ENCODE peak calls at places on chromosomes 13 and 19, in eight cellular contexts. J is small intestine; P is adipocyte; R is PC-9; M is BE2C; G is mucosa of descending colon; F is astrocyte; K is effector memory CD4-positive, alpha-beta T cell. Y is an unnamed sample.

GRCh38 chr13:96967248-96967745 is 27.0 kb downstream of the OXGR1 start:
- DNase-seq in J (no peak), P (peak; percentile 67), R (no peak), M (peak; percentile 27), G (no peak), F (no peak), K (no peak), Y (no peak)

GRCh38 chr13:40340368-40341085 is 325.9 kb downstream of the FOXO1 start:
- DNase-seq in J (no peak), P (no peak), R (no peak), M (no peak), G (no peak), F (peak; percentile 28), K (no peak), Y (no peak)

GRCh38 chr13:106277483-106278154 is 257.8 kb downstream of the EFNB2 start:
- DNase-seq in J (no peak), P (no peak), R (no peak), M (no peak), G (no peak), F (no peak), K (no peak), Y (no peak)

GRCh38 chr19:2327773-2328400 is 499 bp downstream of the LSM7 start:
- DNase-seq in J (peak; percentile 87), P (peak; percentile 82), R (peak; percentile 22), M (no peak), G (no peak), F (peak; percentile 88), K (peak; percentile 47), Y (peak; percentile 80)

GRCh38 chr19:38063921-38064320 is 156.9 kb downstream of the SIPA1L3 start:
- DNase-seq in J (no peak), P (no peak), R (no peak), M (no peak), G (no peak), F (no peak), K (no peak), Y (no peak)

GRCh38 chr13:110130431-110130830 is 176.5 kb downstream of the COL4A1 start:
- DNase-seq in J (no peak), P (no peak), R (no peak), M (no peak), G (no peak), F (no peak), K (no peak), Y (no peak)

GRCh38 chr13:75405976-75406703 is 75.8 kb downstream of the TBC1D4 start:
- DNase-seq in J (no peak), P (no peak), R (no peak), M (no peak), G (no peak), F (peak; percentile 8), K (no peak), Y (no peak)

GRCh38 chr13:71751074-71751473 is 115.9 kb downstream of the DACH1 start:
- DNase-seq in J (no peak), P (no peak), R (no peak), M (peak; percentile 22), G (no peak), F (no peak), K (no peak), Y (no peak)

GRCh38 chr19:48637948-48638830 is 1.0 kb upstream of the DBP start:
- DNase-seq in J (peak; percentile 90), P (peak; percentile 94), R (peak; percentile 83), M (peak; percentile 83), G (peak; percentile 80), F (peak; percentile 94), K (peak; percentile 80), Y (peak; percentile 59)

GRCh38 chr19:10535613-10536012 is 8.1 kb upstream of the ATG4D start:
- DNase-seq in J (no peak), P (no peak), R (no peak), M (no peak), G (no peak), F (no peak), K (no peak), Y (no peak)

GRCh38 chr19:58059003-58059671 is at the start of gene ZNF135:
- DNase-seq in J (peak; percentile 66), P (peak; percentile 78), R (no peak), M (peak; percentile 91), G (peak; percentile 88), F (peak; percentile 72), K (no peak), Y (no peak)

GRCh38 chr19:16343156-16343555 is 18.5 kb downstream of the KLF2 start:
- DNase-seq in J (no peak), P (no peak), R (no peak), M (no peak), G (no peak), F (no peak), K (no peak), Y (no peak)

GRCh38 chr13:99277629-99278028 is 19.4 kb upstream of the GPR18 start:
- DNase-seq in J (no peak), P (no peak), R (no peak), M (no peak), G (no peak), F (no peak), K (no peak), Y (peak; percentile 55)
- H3K4me1 ChIP-seq in J (no peaks in the 10 kb centered on the region), P (peaks cover 31% of the 10 kb centered on the region), R (no peaks in the 10 kb centered on the region), M (no peaks in the 10 kb centered on the region), G (peaks cover 15% of the 10 kb centered on the region), F (peaks cover 6% of the 10 kb centered on the region), K (peaks cover 58% of the 10 kb centered on the region), Y (peaks cover 8% of the 10 kb centered on the region)

GRCh38 chr19:29247051-29247450 is 34.1 kb upstream of the UQCRFS1 start:
- DNase-seq in J (no peak), P (no peak), R (no peak), M (no peak), G (no peak), F (no peak), K (no peak), Y (no peak)

GRCh38 chr19:29245221-29245620 is 32.3 kb upstream of the UQCRFS1 start:
- DNase-seq in J (no peak), P (no peak), R (no peak), M (no peak), G (no peak), F (no peak), K (no peak), Y (no peak)

GRCh38 chr19:29248332-29248844 is 35.4 kb upstream of the UQCRFS1 start:
- DNase-seq in J (no peak), P (no peak), R (no peak), M (no peak), G (no peak), F (no peak), K (no peak), Y (no peak)

GRCh38 chr19:29247912-29248311 is 35.0 kb upstream of the UQCRFS1 start:
- DNase-seq in J (no peak), P (peak; percentile 1), R (no peak), M (peak; percentile 23), G (no peak), F (no peak), K (no peak), Y (no peak)
- H3K36me3 ChIP-seq in J (no peaks in the 10 kb centered on the region), P (no peaks in the 10 kb centered on the region), R (no peaks in the 10 kb centered on the region), M (no peaks in the 10 kb centered on the region), G (no peaks in the 10 kb centered on the region), F (no peaks in the 10 kb centered on the region), K (no peaks in the 10 kb centered on the region), Y (no peaks in the 10 kb centered on the region)

GRCh38 chr19:28632357-28633076 is 580.4 kb downstream of the UQCRFS1 start:
- DNase-seq in J (no peak), P (no peak), R (no peak), M (no peak), G (no peak), F (no peak), K (no peak), Y (no peak)

GRCh38 chr19:28634031-28634328 is 579.0 kb downstream of the UQCRFS1 start:
- DNase-seq in J (no peak), P (no peak), R (no peak), M (no peak), G (no peak), F (no peak), K (no peak), Y (no peak)

GRCh38 chr19:28631931-28632330 is 581.0 kb downstream of the UQCRFS1 start:
- DNase-seq in J (no peak), P (no peak), R (no peak), M (no peak), G (no peak), F (no peak), K (no peak), Y (no peak)

GRCh38 chr19:28634837-28635236 is 578.1 kb downstream of the UQCRFS1 start:
- DNase-seq in J (no peak), P (no peak), R (no peak), M (no peak), G (no peak), F (no peak), K (no peak), Y (no peak)

DNA sequence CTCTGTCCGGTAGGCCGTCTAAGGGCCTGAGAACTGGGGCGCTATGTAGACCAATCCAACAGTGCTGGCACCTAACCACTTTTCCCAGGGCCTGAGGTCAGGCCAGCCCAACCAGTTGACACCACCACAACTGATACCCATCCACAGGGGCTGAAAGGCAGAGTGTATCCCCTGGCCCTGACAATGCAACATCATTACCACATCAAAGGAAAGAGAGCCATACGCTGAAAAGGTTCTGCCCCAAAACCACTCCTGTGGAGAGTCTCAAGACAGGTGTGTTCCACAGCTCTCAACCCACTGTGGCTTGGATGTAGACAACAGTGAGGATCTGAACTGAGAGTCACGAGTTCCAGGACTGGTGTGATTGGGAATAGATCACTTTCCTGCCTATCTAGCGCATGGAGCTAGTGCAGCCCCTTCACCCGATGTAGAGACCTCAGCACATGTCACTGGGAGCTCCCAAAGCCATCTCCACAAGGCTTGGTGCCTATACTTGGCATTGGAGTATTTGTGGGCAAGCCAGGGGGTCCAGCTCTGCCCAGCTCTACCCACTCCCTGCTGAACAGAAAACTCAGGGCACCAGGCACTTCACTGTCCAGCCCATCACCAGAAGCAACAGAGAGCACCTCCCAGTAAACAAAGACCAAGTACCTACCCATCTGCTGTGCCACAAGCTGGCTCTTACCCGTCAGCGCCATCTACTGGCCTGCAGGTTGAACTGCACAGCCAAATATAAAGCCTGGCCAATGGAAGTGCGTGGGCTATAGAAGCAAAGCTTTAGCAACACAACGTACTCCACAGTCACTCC is 579.5 kb downstream of the UQCRFS1 start:
- DNase-seq in J (peak; percentile 57), P (peak; percentile 47), R (peak; percentile 34), M (peak; percentile 21), G (peak; percentile 72), F (peak; percentile 38), K (no peak), Y (no peak)
- H3K4me1 ChIP-seq in J (no peaks in the 10 kb centered on the region), P (peaks cover 3% of the 10 kb centered on the region), R (no peaks in the 10 kb centered on the region), M (no peaks in the 10 kb centered on the region), G (no peaks in the 10 kb centered on the region), F (no peaks in the 10 kb centered on the region), K (no peaks in the 10 kb centered on the region), Y (peaks cover 4% of the 10 kb centered on the region)

GRCh38 chr19:7454998-7455397 is 33.8 kb downstream of the PEX11G start:
- DNase-seq in J (no peak), P (no peak), R (no peak), M (no peak), G (no peak), F (no peak), K (no peak), Y (no peak)

GRCh38 chr19:7447648-7448047 is 41.2 kb downstream of the PEX11G start:
- DNase-seq in J (no peak), P (no peak), R (no peak), M (no peak), G (no peak), F (no peak), K (no peak), Y (no peak)

GRCh38 chr19:7445104-7445503 is 43.7 kb downstream of the PEX11G start:
- DNase-seq in J (no peak), P (no peak), R (no peak), M (no peak), G (no peak), F (no peak), K (no peak), Y (no peak)

GRCh38 chr19:7455600-7456296 is 33.1 kb downstream of the PEX11G start:
- DNase-seq in J (no peak), P (no peak), R (no peak), M (no peak), G (no peak), F (no peak), K (no peak), Y (no peak)

GRCh38 chr19:7450243-7451223 is 38.3 kb downstream of the PEX11G start:
- DNase-seq in J (peak; percentile 31), P (peak; percentile 19), R (no peak), M (no peak), G (no peak), F (peak; percentile 47), K (no peak), Y (no peak)
- H3K36me3 ChIP-seq in J (peaks cover 24% of the 10 kb centered on the region), P (peaks cover 36% of the 10 kb centered on the region), R (peaks cover 62% of the 10 kb centered on the region), M (peaks cover 15% of the 10 kb centered on the region), G (peaks cover 9% of the 10 kb centered on the region), F (peaks cover 16% of the 10 kb centered on the region), K (peaks cover 77% of the 10 kb centered on the region), Y (peaks cover 77% of the 10 kb centered on the region)